ENCODE peak calls at places on chromosomes 2 and 18, in eight cellular contexts. A is omental fat pad, F is tibial artery, M is cardiac fibroblast, G is left lung, L is right atrium auricular region, H is fibroblast of the aortic adventitia, T is GM23338. W is an unnamed sample.

GRCh38 chr2:38212312-38212711 is 136.4 kb upstream of the CYP1B1 start:
- DNase-seq in G (no peak), T (no peak), F (no peak), L (no peak), A (no peak), H (no peak), M (no peak), W (no peak)

GRCh38 chr2:215671691-215672090 is 235.8 kb upstream of the FN1 start:
- DNase-seq in L (no peak), F (no peak), T (no peak), H (no peak), A (no peak), G (no peak), M (no peak), W (no peak)

GRCh38 chr2:195756218-195756941 is 99.4 kb downstream of the SLC39A10 start:
- DNase-seq in T (no peak), L (no peak), F (no peak), M (peak; percentile 40), H (no peak), A (no peak), G (no peak), W (no peak)

GRCh38 chr2:238974510-238975166 is 126.8 kb downstream of the TWIST2 start:
- DNase-seq in L (peak; percentile 69), M (peak; percentile 75), T (peak; percentile 49), A (no peak), G (no peak), F (peak; percentile 68), H (peak; percentile 97), W (no peak)

GRCh38 chr2:85971369-85971768 is 82.6 kb upstream of the ST3GAL5 start:
- DNase-seq in M (peak; percentile 41), T (no peak), F (no peak), H (peak; percentile 59), G (no peak), A (no peak), L (no peak), W (no peak)

GRCh38 chr2:69227717-69228116 is 159.3 kb downstream of the GFPT1 start:
- DNase-seq in T (peak; percentile 33), A (no peak), L (no peak), M (no peak), H (no peak), F (no peak), G (no peak), W (no peak)

GRCh38 chr2:28408764-28409599 is 16.3 kb downstream of the FOSL2 start:
- DNase-seq in T (no peak), H (no peak), G (peak; percentile 83), M (peak; percentile 82), F (peak; percentile 70), A (no peak), L (no peak), W (no peak)

GRCh38 chr2:95115418-95115817 is 6.2 kb downstream of the MRPS5 start:
- DNase-seq in L (peak; percentile 73), G (peak; percentile 76), M (peak; percentile 76), T (peak; percentile 83), A (peak; percentile 26), H (peak; percentile 71), F (no peak), W (peak; percentile 63)

GRCh38 chr2:119282139-119282965 is 58.7 kb downstream of the STEAP3 start:
- DNase-seq in F (no peak), H (no peak), L (no peak), G (no peak), T (no peak), M (no peak), A (no peak), W (no peak)

DNA sequence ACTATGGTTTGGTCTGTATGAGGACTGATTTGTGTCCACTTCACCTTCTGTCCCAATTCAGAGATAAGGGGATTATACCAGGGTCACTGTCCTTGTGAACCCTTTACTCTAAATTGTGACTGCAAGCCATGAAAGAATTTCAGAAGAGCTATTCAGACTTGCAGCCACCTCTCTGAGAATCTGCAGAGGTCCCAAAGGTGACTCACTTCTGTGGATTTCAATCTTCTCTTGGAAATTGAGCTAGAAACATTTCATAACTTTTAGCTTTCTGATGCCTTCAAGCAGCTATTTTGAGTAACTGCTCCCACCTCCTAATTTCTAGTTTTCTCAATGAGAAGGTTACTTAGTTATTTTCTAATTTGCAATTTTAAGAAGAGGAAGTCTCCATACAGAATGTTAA is 1242.4 kb upstream of the ACVR2A start:
- DNase-seq in G (no peak), T (no peak), L (no peak), F (no peak), H (peak; percentile 25), A (no peak), M (peak; percentile 67), W (no peak)
- TF ChIP-seq CTCF in G (no peak), T (no peak), L (no peak), F (no peak), H (no peak), A (no peak), M (no peak), W (no peak)

DNA sequence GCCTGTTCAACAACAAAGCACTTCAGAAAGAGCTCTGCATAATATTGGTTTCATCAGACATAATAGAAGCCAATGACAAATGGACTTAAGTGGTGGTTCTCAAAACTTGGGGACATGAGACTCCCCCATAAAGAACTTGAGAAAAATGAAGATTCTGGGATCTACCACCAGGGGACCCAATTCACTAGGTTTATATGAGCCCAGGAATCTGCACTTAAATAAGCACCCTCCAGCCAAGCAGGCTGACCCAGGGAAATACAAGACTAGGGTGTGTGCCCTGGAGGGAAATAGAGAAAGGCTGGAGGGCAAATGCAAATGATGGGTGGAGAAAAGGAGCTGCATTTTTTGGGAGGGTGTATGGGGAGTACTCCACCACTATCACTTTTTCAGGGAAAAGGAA is 52.5 kb downstream of the SATB2 start:
- DNase-seq in A (no peak), M (peak; percentile 47), F (no peak), T (peak; percentile 90), G (no peak), H (peak; percentile 41), L (no peak), W (peak; percentile 13)
- TF ChIP-seq CTCF in A (no peak), M (peak; percentile 42), F (no peak), T (peak; percentile 74), G (no peak), H (peak; percentile 44), L (peak; percentile 21), W (peak; percentile 48)

DNA sequence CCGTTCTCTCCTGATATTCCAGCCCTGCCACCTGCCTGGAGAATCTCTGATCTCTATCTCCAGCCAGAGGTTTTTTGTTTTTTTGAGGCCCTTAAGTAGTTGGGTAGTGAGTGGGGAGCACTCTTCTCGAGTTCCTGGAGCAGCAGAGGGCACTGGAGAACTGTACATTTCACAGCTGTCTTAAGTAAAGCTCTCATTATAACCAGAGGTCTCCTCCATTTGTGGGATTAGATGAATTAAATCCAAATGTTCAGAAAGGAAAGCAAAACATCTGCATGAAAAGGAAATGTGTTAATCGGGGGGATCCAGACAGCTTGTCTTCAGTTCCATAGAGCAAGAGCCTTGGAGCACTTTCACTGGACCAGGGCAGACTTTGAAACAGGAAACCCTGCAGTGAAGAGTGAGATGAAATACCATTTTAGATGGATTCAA is 32.8 kb downstream of the AOX1 start:
- DNase-seq in L (no peak), T (no peak), A (no peak), H (peak; percentile 87), F (no peak), M (peak; percentile 63), G (no peak), W (no peak)
- TF ChIP-seq CTCF in L (no peak), T (no peak), A (no peak), H (peak; percentile 50), F (no peak), M (peak; percentile 2), G (no peak), W (peak; percentile 45)

GRCh38 chr18:46320297-46320696 is 216.1 kb downstream of the HAUS1 start:
- DNase-seq in L (no peak), A (no peak), F (no peak), M (no peak), G (no peak), T (no peak), H (no peak), W (peak; percentile 27)
- TF ChIP-seq CTCF in L (no peak), A (no peak), F (no peak), M (peak; percentile 5), G (no peak), T (no peak), H (no peak), W (no peak)

DNA sequence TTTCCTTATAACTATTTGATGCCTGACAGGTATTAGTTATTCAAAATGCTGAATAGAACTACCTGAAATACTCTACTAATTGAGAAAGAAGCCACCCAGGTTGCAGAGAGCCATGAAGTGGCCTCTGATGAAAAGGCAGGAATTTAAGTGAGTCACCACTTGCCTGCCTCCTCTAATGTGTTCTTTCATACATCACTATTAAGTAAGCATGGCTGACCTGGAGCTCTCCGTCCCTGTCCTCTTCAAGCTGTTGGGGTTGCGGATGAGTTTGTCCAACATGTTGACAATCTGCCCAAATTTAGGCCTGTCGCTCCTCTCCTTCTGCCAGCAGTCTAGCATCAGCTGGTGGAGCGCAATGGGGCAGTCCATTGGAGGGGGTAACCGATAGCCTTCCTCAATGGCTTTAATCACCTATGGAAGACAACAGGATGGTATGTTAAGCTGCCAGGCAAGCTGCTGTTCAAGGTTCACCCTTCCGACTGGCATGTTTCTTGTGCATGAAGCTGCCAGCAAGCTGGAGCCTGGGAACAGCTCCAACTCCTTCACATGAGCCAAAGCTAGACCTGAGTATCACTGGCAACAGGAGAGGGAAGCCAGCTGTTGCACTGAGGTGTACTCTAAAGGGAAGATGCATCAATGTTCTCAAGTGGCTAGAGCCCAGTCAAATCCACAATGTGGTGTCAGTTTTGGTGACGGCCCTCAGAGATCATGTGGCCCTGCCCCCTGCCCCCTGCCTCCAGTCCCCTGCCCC is 142.2 kb downstream of the EPHA4 start:
- DNase-seq in G (no peak), L (no peak), T (no peak), M (no peak), H (peak; percentile 28), A (no peak), F (no peak), W (no peak)
- TF ChIP-seq CTCF in G (no peak), L (no peak), T (no peak), M (no peak), H (no peak), A (no peak), F (no peak), W (no peak)

W was measured in K562.